ENCODE peak calls at places on chromosome 4, in six cellular contexts. One of them, this sample, is unnamed. For H3K4me1, the result is how much of the 10 kb centered on the place peaks cover.

GRCh38 chr4:84481077-84481878 is 17.8 kb downstream of the NKX6-1 start:
- DNase-seq in neural progenitor cell: peak
- DNase-seq in tibial artery: no peak
- DNase-seq in aorta: no peak
- DNase-seq in sigmoid colon: no peak
- DNase-seq in IMR-90: no peak
- DNase-seq in this sample: no peak

GRCh38 chr4:83125738-83126141 is 11.2 kb upstream of the PLAC8 start:
- DNase-seq in aorta: no peak
- DNase-seq in tibial artery: no peak
- DNase-seq in IMR-90: no peak
- DNase-seq in sigmoid colon: no peak
- DNase-seq in neural progenitor cell: no peak
- DNase-seq in this sample: peak

GRCh38 chr4:123892368-123892961 is 495.9 kb downstream of the SPRY1 start:
- DNase-seq in tibial artery: no peak
- DNase-seq in neural progenitor cell: no peak
- DNase-seq in IMR-90: peak
- DNase-seq in sigmoid colon: no peak
- DNase-seq in aorta: no peak
- DNase-seq in this sample: no peak

GRCh38 chr4:175509320-175509719 is 302.7 kb downstream of the GPM6A start:
- DNase-seq in aorta: no peak
- DNase-seq in sigmoid colon: no peak
- DNase-seq in tibial artery: no peak
- DNase-seq in neural progenitor cell: peak
- DNase-seq in IMR-90: no peak
- DNase-seq in this sample: no peak

GRCh38 chr4:101953949-101954348 is 163.4 kb downstream of the BANK1 start:
- DNase-seq in sigmoid colon: no peak
- DNase-seq in aorta: no peak
- DNase-seq in neural progenitor cell: peak
- DNase-seq in tibial artery: no peak
- DNase-seq in IMR-90: peak
- DNase-seq in this sample: no peak

GRCh38 chr4:18479825-18480224 is 458.3 kb upstream of the LCORL start:
- DNase-seq in neural progenitor cell: no peak
- DNase-seq in tibial artery: no peak
- DNase-seq in IMR-90: no peak
- DNase-seq in sigmoid colon: no peak
- DNase-seq in aorta: no peak
- DNase-seq in this sample: no peak

GRCh38 chr4:3481783-3482397 is 18.8 kb downstream of the DOK7 start:
- DNase-seq in IMR-90: no peak
- DNase-seq in sigmoid colon: no peak
- DNase-seq in tibial artery: no peak
- DNase-seq in aorta: no peak
- DNase-seq in neural progenitor cell: no peak
- DNase-seq in this sample: no peak

GRCh38 chr4:41058426-41058825 is 155.9 kb downstream of the APBB2 start:
- DNase-seq in neural progenitor cell: no peak
- DNase-seq in tibial artery: no peak
- DNase-seq in IMR-90: peak
- DNase-seq in sigmoid colon: no peak
- DNase-seq in aorta: no peak
- DNase-seq in this sample: no peak

GRCh38 chr4:173990126-173990878 is 293.2 kb downstream of the FBXO8 start:
- DNase-seq in aorta: no peak
- DNase-seq in tibial artery: no peak
- DNase-seq in sigmoid colon: no peak
- DNase-seq in IMR-90: peak
- DNase-seq in neural progenitor cell: peak
- DNase-seq in this sample: no peak

GRCh38 chr4:133270021-133270570 is 121.0 kb downstream of the PCDH10 start:
- DNase-seq in neural progenitor cell: no peak
- DNase-seq in IMR-90: no peak
- DNase-seq in tibial artery: no peak
- DNase-seq in sigmoid colon: no peak
- DNase-seq in aorta: no peak
- DNase-seq in this sample: no peak

DNA sequence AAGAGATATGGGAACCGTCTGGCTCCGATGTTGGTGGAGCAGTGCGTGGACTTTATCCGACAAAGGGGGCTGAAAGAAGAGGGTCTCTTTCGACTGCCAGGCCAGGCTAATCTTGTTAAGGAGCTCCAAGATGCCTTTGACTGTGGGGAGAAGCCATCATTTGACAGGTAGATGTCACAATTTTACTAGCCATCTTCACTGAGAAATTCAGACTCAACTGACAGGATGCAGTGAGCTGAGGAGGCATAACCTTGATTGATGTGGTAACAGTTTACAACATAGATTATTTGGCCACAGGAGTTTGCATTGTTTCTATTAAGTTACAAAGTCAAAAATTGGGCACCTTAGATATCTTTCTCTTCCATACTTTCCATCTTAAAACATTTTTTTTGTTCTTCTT is 417.7 kb downstream of the MAPK10 start:
- DNase-seq in tibial artery: no peak
- DNase-seq in IMR-90: no peak
- DNase-seq in aorta: no peak
- DNase-seq in neural progenitor cell: no peak
- DNase-seq in sigmoid colon: no peak
- DNase-seq in this sample: no peak
- H3K4me1 ChIP-seq in tibial artery: under half
- H3K4me1 ChIP-seq in IMR-90: under half
- H3K4me1 ChIP-seq in aorta: under half
- H3K4me1 ChIP-seq in neural progenitor cell: under half
- H3K4me1 ChIP-seq in sigmoid colon: under half
- H3K4me1 ChIP-seq in this sample: under half

GRCh38 chr4:78100060-78100459 is 42.9 kb downstream of the FRAS1 start:
- DNase-seq in tibial artery: no peak
- DNase-seq in neural progenitor cell: no peak
- DNase-seq in IMR-90: no peak
- DNase-seq in aorta: no peak
- DNase-seq in sigmoid colon: no peak
- DNase-seq in this sample: no peak

GRCh38 chr4:78099058-78099457 is 41.9 kb downstream of the FRAS1 start:
- DNase-seq in IMR-90: no peak
- DNase-seq in aorta: no peak
- DNase-seq in sigmoid colon: no peak
- DNase-seq in tibial artery: no peak
- DNase-seq in neural progenitor cell: no peak
- DNase-seq in this sample: no peak
- H3K4me3 ChIP-seq in IMR-90: no peak
- H3K4me3 ChIP-seq in aorta: no peak
- H3K4me3 ChIP-seq in sigmoid colon: no peak
- H3K4me3 ChIP-seq in tibial artery: no peak
- H3K4me3 ChIP-seq in neural progenitor cell: no peak
- H3K4me3 ChIP-seq in this sample: no peak

GRCh38 chr4:7803992-7804758 is 135.5 kb downstream of the AFAP1 start:
- DNase-seq in aorta: peak
- DNase-seq in neural progenitor cell: peak
- DNase-seq in IMR-90: peak
- DNase-seq in tibial artery: peak
- DNase-seq in sigmoid colon: peak
- DNase-seq in this sample: peak
- H3K4me1 ChIP-seq in aorta: under half
- H3K4me1 ChIP-seq in neural progenitor cell: under half
- H3K4me1 ChIP-seq in IMR-90: under half
- H3K4me1 ChIP-seq in tibial artery: under half
- H3K4me1 ChIP-seq in sigmoid colon: under half
- H3K4me1 ChIP-seq in this sample: under half

GRCh38 chr4:112511294-112512118 is 4.5 kb downstream of the NEUROG2 start:
- DNase-seq in tibial artery: no peak
- DNase-seq in neural progenitor cell: peak
- DNase-seq in IMR-90: no peak
- DNase-seq in aorta: no peak
- DNase-seq in sigmoid colon: no peak
- DNase-seq in this sample: no peak

GRCh38 chr4:112509243-112510190 is 6.5 kb downstream of the NEUROG2 start:
- DNase-seq in tibial artery: no peak
- DNase-seq in sigmoid colon: no peak
- DNase-seq in IMR-90: peak
- DNase-seq in neural progenitor cell: peak
- DNase-seq in aorta: no peak
- DNase-seq in this sample: no peak

GRCh38 chr4:112510468-112511293 is 5.3 kb downstream of the NEUROG2 start:
- DNase-seq in aorta: no peak
- DNase-seq in neural progenitor cell: peak
- DNase-seq in sigmoid colon: no peak
- DNase-seq in tibial artery: peak
- DNase-seq in IMR-90: no peak
- DNase-seq in this sample: no peak

GRCh38 chr4:112514079-112514448 is 1.9 kb downstream of the NEUROG2 start:
- DNase-seq in sigmoid colon: no peak
- DNase-seq in IMR-90: no peak
- DNase-seq in tibial artery: no peak
- DNase-seq in neural progenitor cell: peak
- DNase-seq in aorta: no peak
- DNase-seq in this sample: no peak

DNA sequence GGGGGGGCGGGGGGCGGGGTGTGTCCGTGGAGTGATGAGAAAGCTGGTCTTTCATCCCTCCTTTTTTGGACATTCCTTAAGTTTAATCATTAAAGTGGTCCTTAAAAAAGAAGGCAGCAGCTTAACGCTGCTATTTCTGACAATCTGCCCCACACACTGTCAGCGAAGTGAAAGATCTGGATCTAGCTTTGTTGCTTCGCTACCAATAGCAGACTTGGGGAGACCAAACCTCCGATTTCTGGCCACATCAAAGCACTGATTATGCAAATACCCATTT is 5.9 kb downstream of the NEUROG2 start:
- DNase-seq in IMR-90: no peak
- DNase-seq in neural progenitor cell: no peak
- DNase-seq in aorta: no peak
- DNase-seq in tibial artery: no peak
- DNase-seq in sigmoid colon: no peak
- DNase-seq in this sample: no peak
- H3K4me3 ChIP-seq in IMR-90: no peak
- H3K4me3 ChIP-seq in neural progenitor cell: peak
- H3K4me3 ChIP-seq in aorta: peak
- H3K4me3 ChIP-seq in tibial artery: peak
- H3K4me3 ChIP-seq in sigmoid colon: peak
- H3K4me3 ChIP-seq in this sample: peak

GRCh38 chr4:184814686-184815045 is 11.1 kb downstream of the ACSL1 start:
- DNase-seq in aorta: no peak
- DNase-seq in neural progenitor cell: no peak
- DNase-seq in IMR-90: no peak
- DNase-seq in tibial artery: peak
- DNase-seq in sigmoid colon: no peak
- DNase-seq in this sample: no peak
- H3K4me1 ChIP-seq in aorta: under half
- H3K4me1 ChIP-seq in neural progenitor cell: under half
- H3K4me1 ChIP-seq in IMR-90: under half
- H3K4me1 ChIP-seq in tibial artery: under half
- H3K4me1 ChIP-seq in sigmoid colon: under half
- H3K4me1 ChIP-seq in this sample: under half

GRCh38 chr4:182922551-182923284 is 5.5 kb upstream of the DCTD start:
- DNase-seq in neural progenitor cell: no peak
- DNase-seq in aorta: no peak
- DNase-seq in IMR-90: peak
- DNase-seq in sigmoid colon: no peak
- DNase-seq in tibial artery: no peak
- DNase-seq in this sample: no peak
- H3K4me3 ChIP-seq in neural progenitor cell: no peak
- H3K4me3 ChIP-seq in aorta: no peak
- H3K4me3 ChIP-seq in IMR-90: peak
- H3K4me3 ChIP-seq in sigmoid colon: peak
- H3K4me3 ChIP-seq in tibial artery: no peak
- H3K4me3 ChIP-seq in this sample: no peak